ENCODE peak calls at places on chromosomes 4 and X, in four cellular contexts. Q, H, X and U are unnamed samples.

GRCh38 chrX:56733459-56734046 is 4.5 kb downstream of the NBDY start:
- DNase-seq in H (peak), X (peak), Q (peak), U (peak)

GRCh38 chr4:170047774-170048354 is 21.7 kb upstream of the MFAP3L start:
- DNase-seq in H (peak), Q (peak), X (peak), U (peak)

GRCh38 chr4:83910693-83911092 is 374.8 kb downstream of the GPAT3 start:
- DNase-seq in X (no peak), Q (no peak), H (no peak), U (no peak)

GRCh38 chrX:11053351-11053750 is 57.8 kb upstream of the HCCS start:
- DNase-seq in X (no peak), H (no peak), Q (no peak), U (no peak)

GRCh38 chr4:190015538-190016368 is 11.3 kb downstream of the FRG2 start:
- DNase-seq in H (no peak), Q (no peak), X (no peak), U (no peak)

GRCh38 chrX:122421434-122422121 is 762.5 kb upstream of the GRIA3 start:
- DNase-seq in X (no peak), H (no peak), Q (no peak), U (no peak)

GRCh38 chr4:1369091-1369450 is 22.1 kb downstream of the UVSSA start:
- DNase-seq in H (no peak), Q (no peak), X (no peak), U (peak)

GRCh38 chrX:20362268-20363002 is 95.7 kb upstream of the RPS6KA3 start:
- DNase-seq in H (no peak), X (peak), Q (peak), U (no peak)

GRCh38 chr4:119050501-119051090 is 85.0 kb upstream of the MYOZ2 start:
- DNase-seq in Q (no peak), H (no peak), X (no peak), U (no peak)

GRCh38 chrX:10566726-10567097 is 53.7 kb downstream of the MID1 start:
- DNase-seq in H (no peak), Q (no peak), X (no peak), U (no peak)

GRCh38 chr4:153467154-153467896 is 1.2 kb downstream of the TMEM131L start:
- DNase-seq in Q (peak), X (peak), H (peak), U (peak)

GRCh38 chr4:75069493-75070074 is 136.7 kb downstream of the PARM1 start:
- DNase-seq in H (no peak), Q (no peak), X (no peak), U (no peak)

GRCh38 chr4:94304365-94304971 is 38.2 kb downstream of the HPGDS start:
- DNase-seq in H (peak), Q (peak), X (peak), U (no peak)

GRCh38 chrX:16992902-16993301 is 46.4 kb downstream of the REPS2 start:
- DNase-seq in Q (no peak), H (no peak), X (no peak), U (no peak)

GRCh38 chrX:104253567-104254441 is 929 bp downstream of the ESX1 start:
- DNase-seq in Q (peak), H (no peak), X (no peak), U (peak)

GRCh38 chr4:177155454-177155853 is 154.2 kb upstream of the NEIL3 start:
- DNase-seq in H (no peak), Q (no peak), X (no peak), U (no peak)

GRCh38 chrX:119734897-119735339 is 23.5 kb upstream of the SOWAHD start:
- DNase-seq in H (no peak), X (no peak), Q (peak), U (no peak)

GRCh38 chr4:118356731-118357130 is 3.9 kb upstream of the PRSS12 start:
- DNase-seq in X (no peak), H (no peak), Q (no peak), U (no peak)

GRCh38 chr4:152619556-152619955 is 60.2 kb downstream of the TMEM154 start:
- DNase-seq in X (no peak), Q (no peak), H (no peak), U (no peak)

GRCh38 chr4:76752911-76753494 is 144.9 kb downstream of the SOWAHB start:
- DNase-seq in H (no peak), Q (no peak), X (no peak), U (no peak)

GRCh38 chrX:16320765-16321355 is 153.6 kb downstream of the MAGEB17 start:
- DNase-seq in H (no peak), Q (no peak), X (no peak), U (no peak)

GRCh38 chr4:9875516-9875915 is 94.1 kb downstream of the DRD5 start:
- DNase-seq in Q (no peak), X (no peak), H (no peak), U (no peak)

GRCh38 chrX:32448320-32448719 is 763.0 kb downstream of the DMD start:
- DNase-seq in Q (no peak), X (peak), H (no peak), U (no peak)

GRCh38 chrX:45596190-45596808 is 395.6 kb upstream of the DIPK2B start:
- DNase-seq in H (no peak), X (no peak), Q (no peak), U (no peak)

GRCh38 chr4:1418494-1419285 is 12.4 kb upstream of the NKX1-1 start:
- DNase-seq in X (no peak), Q (no peak), H (peak), U (no peak)

GRCh38 chr4:85209161-85209560 is 242.7 kb upstream of the WDFY3 start:
- DNase-seq in Q (no peak), X (no peak), H (no peak), U (no peak)

GRCh38 chr4:89836031-89836777 is 757 bp downstream of the SNCA start:
- DNase-seq in Q (no peak), X (no peak), H (peak), U (peak)

GRCh38 chrX:130716822-130717405 is 186.1 kb downstream of the ENOX2 start:
- DNase-seq in H (no peak), Q (peak), X (no peak), U (no peak)

DNA sequence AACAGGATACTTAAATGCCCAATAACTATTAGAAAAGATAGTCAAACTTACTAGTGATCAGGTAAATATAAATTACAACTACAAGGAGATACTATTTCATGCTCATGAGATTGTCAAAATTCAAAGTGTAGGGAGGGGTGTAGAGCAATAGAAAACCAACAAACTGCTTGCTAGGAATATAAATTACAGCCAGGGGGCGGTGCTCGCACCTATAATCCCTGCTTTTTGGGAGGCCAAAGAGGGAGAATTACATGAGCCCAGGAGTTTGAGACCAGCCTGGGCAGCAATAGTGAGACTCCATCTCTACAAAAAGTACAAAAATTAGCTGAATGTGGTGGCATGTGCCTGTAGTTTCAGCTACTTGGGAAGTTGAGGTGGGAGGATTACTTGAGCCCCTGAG is 556.5 kb upstream of the NR3C2 start:
- DNase-seq in H (no peak), X (peak), Q (peak), U (peak)
- TF ChIP-seq ELF4 in H (no peak), X (no peak), Q (no peak), U (no peak)

DNA sequence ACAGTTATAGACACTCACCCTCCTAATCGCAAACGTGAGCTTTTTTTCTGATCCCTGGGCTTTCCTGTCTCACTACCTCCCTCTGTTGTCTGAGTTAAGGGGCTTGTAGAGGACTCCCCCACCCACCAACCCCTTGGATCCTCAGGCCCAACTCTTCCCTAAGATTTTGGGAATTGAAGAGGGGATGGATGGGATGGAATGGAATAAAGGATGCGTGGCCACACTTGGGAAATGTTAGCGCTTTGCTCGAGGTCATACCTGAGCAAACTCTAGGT is 1.5 kb downstream of the CNKSR2 start:
- DNase-seq in Q (no peak), X (no peak), H (no peak), U (no peak)
- TF ChIP-seq SP1 in Q (no peak), X (no peak), H (no peak), U (no peak)

GRCh38 chr4:6472387-6473263 is at the start of gene PPP2R2C:
- DNase-seq in X (no peak), H (peak), Q (peak), U (peak)
- TF ChIP-seq ELF4 in X (no peak), H (no peak), Q (no peak), U (no peak)

GRCh38 chrX:154793084-154793483 is 12.2 kb downstream of the MPP1 start:
- DNase-seq in X (peak), H (no peak), Q (no peak), U (no peak)
- TF ChIP-seq SP1 in X (no peak), H (no peak), Q (no peak), U (no peak)

GRCh38 chr4:13478707-13479106 is 5.4 kb downstream of the RAB28 start:
- DNase-seq in X (no peak), H (no peak), Q (no peak), U (no peak)
- TF ChIP-seq ELF4 in X (no peak), H (no peak), Q (no peak), U (no peak)